ENCODE peak calls at places on chromosomes 4 and X, in ten cellular contexts. One of them, this sample, is unnamed.

GRCh38 chr4:155512812-155513211 is 136.0 kb upstream of the MAP9 start:
- DNase-seq in SK-N-SH: no peak
- DNase-seq in suprapubic skin: no peak
- DNase-seq in K562: no peak
- DNase-seq in upper lobe of left lung: no peak
- DNase-seq in stomach: no peak
- DNase-seq in A549: no peak
- DNase-seq in sigmoid colon: no peak
- DNase-seq in ovary: no peak
- DNase-seq in GM12878: no peak
- DNase-seq in this sample: no peak

GRCh38 chrX:47215291-47215900 is 3.1 kb upstream of the CDK16 start:
- DNase-seq in stomach: no peak
- DNase-seq in ovary: no peak
- DNase-seq in suprapubic skin: peak
- DNase-seq in A549: no peak
- DNase-seq in GM12878: no peak
- DNase-seq in sigmoid colon: no peak
- DNase-seq in upper lobe of left lung: no peak
- DNase-seq in SK-N-SH: no peak
- DNase-seq in K562: no peak
- DNase-seq in this sample: no peak

GRCh38 chr4:86927843-86928395 is 6.9 kb upstream of the AFF1 start:
- DNase-seq in SK-N-SH: no peak
- DNase-seq in stomach: no peak
- DNase-seq in suprapubic skin: peak
- DNase-seq in K562: no peak
- DNase-seq in upper lobe of left lung: no peak
- DNase-seq in sigmoid colon: peak
- DNase-seq in GM12878: no peak
- DNase-seq in ovary: no peak
- DNase-seq in A549: peak
- DNase-seq in this sample: peak

GRCh38 chrX:71666240-71667223 is 814 bp upstream of the LOC101059915 start:
- DNase-seq in A549: no peak
- DNase-seq in sigmoid colon: no peak
- DNase-seq in ovary: no peak
- DNase-seq in suprapubic skin: no peak
- DNase-seq in stomach: no peak
- DNase-seq in K562: peak
- DNase-seq in GM12878: no peak
- DNase-seq in upper lobe of left lung: peak
- DNase-seq in SK-N-SH: no peak
- DNase-seq in this sample: no peak

GRCh38 chr4:170990989-170991589 is 822.1 kb upstream of the GALNTL6 start:
- DNase-seq in upper lobe of left lung: no peak
- DNase-seq in SK-N-SH: peak
- DNase-seq in stomach: no peak
- DNase-seq in ovary: no peak
- DNase-seq in K562: no peak
- DNase-seq in suprapubic skin: no peak
- DNase-seq in GM12878: no peak
- DNase-seq in A549: no peak
- DNase-seq in sigmoid colon: no peak
- DNase-seq in this sample: no peak

GRCh38 chr4:5708171-5708828 is at the start of gene EVC2:
- DNase-seq in upper lobe of left lung: peak
- DNase-seq in sigmoid colon: peak
- DNase-seq in ovary: peak
- DNase-seq in suprapubic skin: peak
- DNase-seq in SK-N-SH: peak
- DNase-seq in stomach: peak
- DNase-seq in GM12878: no peak
- DNase-seq in K562: no peak
- DNase-seq in A549: peak
- DNase-seq in this sample: peak

GRCh38 chr4:80361329-80361900 is 25.9 kb downstream of the CFAP299 start:
- DNase-seq in stomach: no peak
- DNase-seq in A549: peak
- DNase-seq in GM12878: no peak
- DNase-seq in upper lobe of left lung: no peak
- DNase-seq in suprapubic skin: no peak
- DNase-seq in SK-N-SH: peak
- DNase-seq in K562: peak
- DNase-seq in sigmoid colon: no peak
- DNase-seq in ovary: no peak
- DNase-seq in this sample: no peak

GRCh38 chr4:7192252-7193039 is at the start of gene SORCS2:
- DNase-seq in K562: peak
- DNase-seq in suprapubic skin: no peak
- DNase-seq in GM12878: no peak
- DNase-seq in stomach: peak
- DNase-seq in ovary: peak
- DNase-seq in A549: peak
- DNase-seq in SK-N-SH: peak
- DNase-seq in sigmoid colon: peak
- DNase-seq in upper lobe of left lung: peak
- DNase-seq in this sample: peak

GRCh38 chr4:186190456-186191265 is 706 bp upstream of the CYP4V2 start:
- DNase-seq in suprapubic skin: no peak
- DNase-seq in upper lobe of left lung: no peak
- DNase-seq in A549: peak
- DNase-seq in SK-N-SH: peak
- DNase-seq in K562: peak
- DNase-seq in GM12878: no peak
- DNase-seq in sigmoid colon: peak
- DNase-seq in ovary: no peak
- DNase-seq in stomach: no peak
- DNase-seq in this sample: peak

GRCh38 chrX:140712413-140713173 is 3.0 kb downstream of the LINC00632 start:
- DNase-seq in SK-N-SH: peak
- DNase-seq in suprapubic skin: peak
- DNase-seq in K562: no peak
- DNase-seq in sigmoid colon: peak
- DNase-seq in ovary: peak
- DNase-seq in stomach: peak
- DNase-seq in A549: peak
- DNase-seq in upper lobe of left lung: peak
- DNase-seq in GM12878: no peak
- DNase-seq in this sample: peak

GRCh38 chrX:87664381-87664780 is 146.8 kb downstream of the KLHL4 start:
- DNase-seq in suprapubic skin: no peak
- DNase-seq in GM12878: no peak
- DNase-seq in ovary: no peak
- DNase-seq in upper lobe of left lung: no peak
- DNase-seq in SK-N-SH: peak
- DNase-seq in sigmoid colon: no peak
- DNase-seq in K562: peak
- DNase-seq in stomach: no peak
- DNase-seq in A549: peak
- DNase-seq in this sample: no peak

GRCh38 chr4:2243682-2244380 is 1.9 kb upstream of the HAUS3 start:
- DNase-seq in stomach: peak
- DNase-seq in GM12878: no peak
- DNase-seq in suprapubic skin: peak
- DNase-seq in A549: peak
- DNase-seq in upper lobe of left lung: no peak
- DNase-seq in K562: peak
- DNase-seq in SK-N-SH: peak
- DNase-seq in sigmoid colon: peak
- DNase-seq in ovary: peak
- DNase-seq in this sample: peak

GRCh38 chr4:70522626-70523025 is 4.3 kb downstream of the AMTN start:
- DNase-seq in upper lobe of left lung: no peak
- DNase-seq in ovary: no peak
- DNase-seq in GM12878: no peak
- DNase-seq in sigmoid colon: no peak
- DNase-seq in suprapubic skin: no peak
- DNase-seq in stomach: no peak
- DNase-seq in A549: no peak
- DNase-seq in SK-N-SH: no peak
- DNase-seq in K562: no peak
- DNase-seq in this sample: no peak

GRCh38 chr4:70515342-70516245 is 2.8 kb upstream of the AMTN start:
- DNase-seq in sigmoid colon: no peak
- DNase-seq in suprapubic skin: no peak
- DNase-seq in stomach: no peak
- DNase-seq in SK-N-SH: no peak
- DNase-seq in upper lobe of left lung: no peak
- DNase-seq in ovary: no peak
- DNase-seq in K562: no peak
- DNase-seq in GM12878: no peak
- DNase-seq in A549: no peak
- DNase-seq in this sample: no peak

GRCh38 chr4:70518269-70518668 is at the start of gene AMTN:
- DNase-seq in SK-N-SH: no peak
- DNase-seq in GM12878: no peak
- DNase-seq in sigmoid colon: no peak
- DNase-seq in upper lobe of left lung: no peak
- DNase-seq in ovary: no peak
- DNase-seq in A549: no peak
- DNase-seq in K562: no peak
- DNase-seq in suprapubic skin: no peak
- DNase-seq in stomach: no peak
- DNase-seq in this sample: no peak

DNA sequence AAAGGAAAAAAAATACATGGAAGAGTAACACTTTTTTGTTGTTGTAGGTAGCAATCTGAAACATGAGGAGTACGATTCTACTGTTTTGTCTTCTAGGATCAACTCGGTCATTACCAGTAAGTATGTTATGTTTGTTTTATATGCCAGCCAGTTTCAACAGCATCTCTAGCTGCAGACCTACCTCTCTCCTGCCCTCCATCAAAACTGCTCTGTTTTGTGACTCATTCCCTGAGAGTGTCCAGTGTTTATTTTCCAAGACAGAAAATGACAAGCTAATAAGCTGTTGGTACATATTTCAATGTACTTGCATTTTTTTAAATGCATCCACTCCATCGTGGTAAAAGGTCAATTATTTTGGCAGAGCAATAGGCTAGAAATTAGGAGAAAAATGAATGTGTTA is 347 bp downstream of the AMTN start:
- DNase-seq in ovary: no peak
- DNase-seq in K562: no peak
- DNase-seq in GM12878: no peak
- DNase-seq in upper lobe of left lung: no peak
- DNase-seq in SK-N-SH: no peak
- DNase-seq in sigmoid colon: no peak
- DNase-seq in suprapubic skin: no peak
- DNase-seq in A549: no peak
- DNase-seq in stomach: no peak
- DNase-seq in this sample: no peak
- TF ChIP-seq EP300 in ovary: no peak
- TF ChIP-seq EP300 in K562: no peak
- TF ChIP-seq EP300 in GM12878: no peak
- TF ChIP-seq EP300 in upper lobe of left lung: no peak
- TF ChIP-seq EP300 in SK-N-SH: no peak
- TF ChIP-seq EP300 in sigmoid colon: no peak
- TF ChIP-seq EP300 in suprapubic skin: no peak
- TF ChIP-seq EP300 in A549: no peak
- TF ChIP-seq EP300 in stomach: no peak
- TF ChIP-seq EP300 in this sample: no peak

DNA sequence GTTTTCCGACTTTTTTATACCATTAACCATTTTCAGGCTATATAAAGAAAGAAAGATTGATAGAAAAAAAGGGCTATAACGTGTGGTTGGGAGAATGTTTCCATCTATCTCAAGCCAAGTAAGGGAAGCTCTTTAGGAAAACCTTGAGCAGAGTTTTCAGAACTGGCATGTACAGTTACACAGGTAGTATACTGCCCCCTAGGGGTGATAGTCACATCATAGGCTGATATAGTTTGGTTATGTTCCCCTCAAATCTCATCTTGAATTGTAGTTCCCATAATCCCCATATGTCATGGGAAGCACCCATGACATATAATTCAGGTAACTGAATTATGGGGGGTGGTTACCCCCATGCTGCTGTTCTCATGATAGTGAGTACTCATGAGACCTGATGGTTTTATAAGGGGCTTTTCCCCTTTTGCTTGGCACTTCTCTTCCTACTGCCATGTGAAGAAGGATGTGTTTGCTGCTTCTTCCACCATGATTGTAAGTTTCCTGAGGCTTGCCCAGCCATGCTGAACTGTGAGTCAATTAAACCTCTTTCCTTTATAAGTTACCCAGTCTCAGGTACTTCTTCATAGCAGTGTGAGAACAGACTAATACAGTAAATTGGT is 186.8 kb downstream of the TMA16 start:
- DNase-seq in K562: peak
- DNase-seq in GM12878: no peak
- DNase-seq in SK-N-SH: peak
- DNase-seq in ovary: no peak
- DNase-seq in sigmoid colon: no peak
- DNase-seq in A549: no peak
- DNase-seq in upper lobe of left lung: no peak
- DNase-seq in stomach: no peak
- DNase-seq in suprapubic skin: no peak
- DNase-seq in this sample: no peak
- TF ChIP-seq CTCF in K562: no peak
- TF ChIP-seq CTCF in GM12878: peak
- TF ChIP-seq CTCF in SK-N-SH: peak
- TF ChIP-seq CTCF in ovary: no peak
- TF ChIP-seq CTCF in sigmoid colon: no peak
- TF ChIP-seq CTCF in A549: peak
- TF ChIP-seq CTCF in upper lobe of left lung: peak
- TF ChIP-seq CTCF in stomach: no peak
- TF ChIP-seq CTCF in suprapubic skin: peak
- TF ChIP-seq CTCF in this sample: peak

DNA sequence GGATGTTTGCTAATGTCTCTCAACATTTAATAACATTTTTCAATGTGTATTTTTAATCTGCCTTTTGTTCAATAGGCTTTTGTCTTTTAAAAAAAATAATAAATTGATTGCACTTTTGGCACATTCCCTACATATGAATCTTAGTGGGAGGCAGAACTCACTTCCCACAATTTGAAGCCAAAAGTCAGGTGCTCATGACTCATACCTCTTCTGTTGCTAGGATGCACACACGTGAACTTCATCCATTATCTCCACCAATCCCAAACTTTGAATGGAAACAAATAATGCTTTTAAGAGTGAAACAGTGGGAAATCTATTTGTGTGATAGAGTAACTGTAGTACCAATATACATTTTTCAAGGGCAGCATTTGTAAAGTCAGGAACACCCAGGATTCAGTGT is 260.5 kb downstream of the IQCM start:
- DNase-seq in ovary: no peak
- DNase-seq in K562: no peak
- DNase-seq in GM12878: no peak
- DNase-seq in stomach: no peak
- DNase-seq in SK-N-SH: no peak
- DNase-seq in A549: no peak
- DNase-seq in upper lobe of left lung: no peak
- DNase-seq in sigmoid colon: no peak
- DNase-seq in suprapubic skin: no peak
- DNase-seq in this sample: no peak
- H3K27ac ChIP-seq in ovary: no peak
- H3K27ac ChIP-seq in K562: no peak
- H3K27ac ChIP-seq in GM12878: no peak
- H3K27ac ChIP-seq in stomach: no peak
- H3K27ac ChIP-seq in SK-N-SH: no peak
- H3K27ac ChIP-seq in A549: no peak
- H3K27ac ChIP-seq in upper lobe of left lung: no peak
- H3K27ac ChIP-seq in sigmoid colon: no peak
- H3K27ac ChIP-seq in suprapubic skin: no peak
- H3K27ac ChIP-seq in this sample: no peak

GRCh38 chrX:22424919-22425318 is 152.2 kb downstream of the CBLL2 start:
- DNase-seq in K562: no peak
- DNase-seq in stomach: no peak
- DNase-seq in GM12878: no peak
- DNase-seq in upper lobe of left lung: no peak
- DNase-seq in sigmoid colon: no peak
- DNase-seq in SK-N-SH: no peak
- DNase-seq in ovary: no peak
- DNase-seq in suprapubic skin: no peak
- DNase-seq in A549: no peak
- DNase-seq in this sample: no peak
- TF ChIP-seq EP300 in K562: no peak
- TF ChIP-seq EP300 in stomach: no peak
- TF ChIP-seq EP300 in GM12878: no peak
- TF ChIP-seq EP300 in upper lobe of left lung: no peak
- TF ChIP-seq EP300 in sigmoid colon: no peak
- TF ChIP-seq EP300 in SK-N-SH: no peak
- TF ChIP-seq EP300 in ovary: no peak
- TF ChIP-seq EP300 in suprapubic skin: no peak
- TF ChIP-seq EP300 in A549: no peak
- TF ChIP-seq EP300 in this sample: no peak

This sample was measured in transverse colon.